ENCODE peak calls at places on chromosome 9, in seven cellular contexts. One of them, this sample, is unnamed. For H3K4me1 and H3K36me3, the result is how much of the 10 kb centered on the place peaks cover.

GRCh38 chr9:27033815-27034403 is 28.4 kb upstream of the LRRC19 start:
- DNase-seq in tibial artery: no peak
- DNase-seq in hepatocyte: peak
- DNase-seq in cardiac muscle cell: peak
- DNase-seq in GM23338: peak
- DNase-seq in breast epithelium: no peak
- DNase-seq in psoas muscle: peak
- DNase-seq in this sample: peak

GRCh38 chr9:99340281-99340680 is 118.2 kb downstream of the SEC61B start:
- DNase-seq in breast epithelium: no peak
- DNase-seq in hepatocyte: no peak
- DNase-seq in psoas muscle: no peak
- DNase-seq in cardiac muscle cell: no peak
- DNase-seq in tibial artery: no peak
- DNase-seq in GM23338: no peak
- DNase-seq in this sample: no peak

GRCh38 chr9:91426123-91426745 is 2.6 kb upstream of the NFIL3 start:
- DNase-seq in hepatocyte: peak
- DNase-seq in GM23338: peak
- DNase-seq in cardiac muscle cell: peak
- DNase-seq in psoas muscle: no peak
- DNase-seq in breast epithelium: no peak
- DNase-seq in tibial artery: no peak
- DNase-seq in this sample: no peak

GRCh38 chr9:110015759-110016158 is 192.2 kb downstream of the C9orf152 start:
- DNase-seq in cardiac muscle cell: peak
- DNase-seq in GM23338: no peak
- DNase-seq in psoas muscle: no peak
- DNase-seq in breast epithelium: no peak
- DNase-seq in hepatocyte: no peak
- DNase-seq in tibial artery: no peak
- DNase-seq in this sample: no peak

GRCh38 chr9:100442072-100442471 is 15.1 kb downstream of the MSANTD3 start:
- DNase-seq in GM23338: peak
- DNase-seq in hepatocyte: no peak
- DNase-seq in tibial artery: no peak
- DNase-seq in psoas muscle: no peak
- DNase-seq in breast epithelium: no peak
- DNase-seq in cardiac muscle cell: no peak
- DNase-seq in this sample: no peak

GRCh38 chr9:98784855-98785254 is 11.5 kb downstream of the ANKS6 start:
- DNase-seq in breast epithelium: no peak
- DNase-seq in psoas muscle: no peak
- DNase-seq in hepatocyte: no peak
- DNase-seq in GM23338: no peak
- DNase-seq in tibial artery: no peak
- DNase-seq in cardiac muscle cell: no peak
- DNase-seq in this sample: no peak

GRCh38 chr9:27059907-27060306 is 49.1 kb upstream of the TEK start:
- DNase-seq in hepatocyte: no peak
- DNase-seq in breast epithelium: no peak
- DNase-seq in cardiac muscle cell: peak
- DNase-seq in psoas muscle: no peak
- DNase-seq in tibial artery: no peak
- DNase-seq in GM23338: no peak
- DNase-seq in this sample: no peak

GRCh38 chr9:35763803-35764202 is 9.7 kb upstream of the MSMP start:
- DNase-seq in breast epithelium: no peak
- DNase-seq in GM23338: no peak
- DNase-seq in hepatocyte: no peak
- DNase-seq in tibial artery: no peak
- DNase-seq in psoas muscle: no peak
- DNase-seq in cardiac muscle cell: no peak
- DNase-seq in this sample: no peak

GRCh38 chr9:70962761-70963445 is 158.5 kb downstream of the TRPM3 start:
- DNase-seq in tibial artery: no peak
- DNase-seq in hepatocyte: no peak
- DNase-seq in cardiac muscle cell: peak
- DNase-seq in breast epithelium: no peak
- DNase-seq in GM23338: no peak
- DNase-seq in psoas muscle: no peak
- DNase-seq in this sample: no peak

GRCh38 chr9:118567861-118568260 is 801.4 kb downstream of the BRINP1 start:
- DNase-seq in tibial artery: no peak
- DNase-seq in breast epithelium: no peak
- DNase-seq in cardiac muscle cell: no peak
- DNase-seq in psoas muscle: no peak
- DNase-seq in GM23338: no peak
- DNase-seq in hepatocyte: no peak
- DNase-seq in this sample: no peak

GRCh38 chr9:108746864-108747263 is 108.9 kb downstream of the ACTL7B start:
- DNase-seq in GM23338: no peak
- DNase-seq in breast epithelium: no peak
- DNase-seq in cardiac muscle cell: peak
- DNase-seq in hepatocyte: no peak
- DNase-seq in tibial artery: no peak
- DNase-seq in psoas muscle: no peak
- DNase-seq in this sample: no peak

GRCh38 chr9:116656535-116656934 is 30.6 kb upstream of the TRIM32 start:
- DNase-seq in tibial artery: no peak
- DNase-seq in GM23338: no peak
- DNase-seq in breast epithelium: peak
- DNase-seq in cardiac muscle cell: no peak
- DNase-seq in hepatocyte: no peak
- DNase-seq in psoas muscle: no peak
- DNase-seq in this sample: no peak

GRCh38 chr9:98178874-98179850 is 13.3 kb downstream of the CORO2A start:
- DNase-seq in tibial artery: no peak
- DNase-seq in GM23338: no peak
- DNase-seq in psoas muscle: no peak
- DNase-seq in cardiac muscle cell: no peak
- DNase-seq in hepatocyte: no peak
- DNase-seq in breast epithelium: no peak
- DNase-seq in this sample: no peak

GRCh38 chr9:74570879-74571512 is 73.9 kb downstream of the RORB start:
- DNase-seq in tibial artery: no peak
- DNase-seq in psoas muscle: no peak
- DNase-seq in hepatocyte: peak
- DNase-seq in breast epithelium: no peak
- DNase-seq in cardiac muscle cell: peak
- DNase-seq in GM23338: peak
- DNase-seq in this sample: peak

GRCh38 chr9:82975176-82975575 is 87.8 kb downstream of the RASEF start:
- DNase-seq in cardiac muscle cell: no peak
- DNase-seq in GM23338: no peak
- DNase-seq in tibial artery: no peak
- DNase-seq in breast epithelium: no peak
- DNase-seq in hepatocyte: no peak
- DNase-seq in psoas muscle: no peak
- DNase-seq in this sample: no peak

GRCh38 chr9:16985559-16986348 is 115.3 kb upstream of the BNC2 start:
- DNase-seq in cardiac muscle cell: peak
- DNase-seq in hepatocyte: no peak
- DNase-seq in tibial artery: peak
- DNase-seq in GM23338: peak
- DNase-seq in psoas muscle: peak
- DNase-seq in breast epithelium: no peak
- DNase-seq in this sample: no peak

GRCh38 chr9:116726606-116727005 is 39.5 kb downstream of the TRIM32 start:
- DNase-seq in hepatocyte: no peak
- DNase-seq in breast epithelium: no peak
- DNase-seq in GM23338: no peak
- DNase-seq in cardiac muscle cell: no peak
- DNase-seq in tibial artery: no peak
- DNase-seq in psoas muscle: no peak
- DNase-seq in this sample: no peak

GRCh38 chr9:69945671-69946141 is 97.9 kb upstream of the MAMDC2 start:
- DNase-seq in hepatocyte: peak
- DNase-seq in tibial artery: peak
- DNase-seq in cardiac muscle cell: peak
- DNase-seq in psoas muscle: peak
- DNase-seq in GM23338: no peak
- DNase-seq in breast epithelium: no peak
- DNase-seq in this sample: no peak

GRCh38 chr9:38062498-38063362 is 6.3 kb downstream of the SHB start:
- DNase-seq in breast epithelium: no peak
- DNase-seq in GM23338: no peak
- DNase-seq in psoas muscle: no peak
- DNase-seq in tibial artery: no peak
- DNase-seq in cardiac muscle cell: peak
- DNase-seq in hepatocyte: peak
- DNase-seq in this sample: no peak

DNA sequence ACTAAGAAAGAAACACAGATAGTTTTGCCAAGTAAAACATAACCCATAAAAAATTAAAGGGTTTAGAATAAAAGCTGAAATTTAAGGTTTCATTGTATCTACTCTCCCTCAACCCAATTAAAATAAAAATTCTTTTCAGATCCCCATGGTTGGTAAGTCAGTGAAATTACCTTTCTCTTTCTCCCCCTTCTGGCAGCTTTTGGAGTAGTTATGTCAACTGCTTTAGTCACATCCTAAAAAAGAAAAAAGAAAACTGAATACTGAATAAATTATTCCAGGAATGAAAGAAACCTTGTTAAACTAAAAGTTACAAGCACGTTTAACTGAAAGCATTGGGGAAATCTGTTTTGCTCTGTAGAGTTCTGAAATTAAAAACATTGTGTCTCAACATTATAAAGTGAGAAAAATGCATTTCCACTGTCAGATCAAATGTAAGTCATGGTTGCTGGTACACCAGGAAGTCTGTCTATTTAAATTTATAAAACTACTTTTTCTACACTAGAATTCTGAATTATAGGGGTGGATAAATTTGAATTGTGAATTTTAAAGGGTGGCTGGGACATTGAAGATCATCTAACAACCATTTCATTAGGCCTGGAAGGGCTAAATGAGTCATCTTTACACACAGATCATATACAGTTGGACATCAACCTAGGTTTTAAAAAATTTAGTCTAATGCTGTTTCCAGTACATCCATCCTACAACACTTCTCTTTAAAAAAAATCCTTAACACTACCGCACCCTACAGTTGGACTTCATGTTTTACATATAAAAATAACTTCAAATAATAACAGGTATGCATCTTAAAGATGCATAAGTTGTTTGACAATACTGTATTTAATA is 24.7 kb downstream of the PSIP1 start:
- DNase-seq in hepatocyte: peak
- DNase-seq in breast epithelium: no peak
- DNase-seq in psoas muscle: no peak
- DNase-seq in GM23338: peak
- DNase-seq in tibial artery: no peak
- DNase-seq in cardiac muscle cell: peak
- DNase-seq in this sample: no peak
- TF ChIP-seq CTCF in hepatocyte: peak
- TF ChIP-seq CTCF in breast epithelium: peak
- TF ChIP-seq CTCF in psoas muscle: peak
- TF ChIP-seq CTCF in GM23338: peak
- TF ChIP-seq CTCF in tibial artery: peak
- TF ChIP-seq CTCF in cardiac muscle cell: peak
- TF ChIP-seq CTCF in this sample: peak

DNA sequence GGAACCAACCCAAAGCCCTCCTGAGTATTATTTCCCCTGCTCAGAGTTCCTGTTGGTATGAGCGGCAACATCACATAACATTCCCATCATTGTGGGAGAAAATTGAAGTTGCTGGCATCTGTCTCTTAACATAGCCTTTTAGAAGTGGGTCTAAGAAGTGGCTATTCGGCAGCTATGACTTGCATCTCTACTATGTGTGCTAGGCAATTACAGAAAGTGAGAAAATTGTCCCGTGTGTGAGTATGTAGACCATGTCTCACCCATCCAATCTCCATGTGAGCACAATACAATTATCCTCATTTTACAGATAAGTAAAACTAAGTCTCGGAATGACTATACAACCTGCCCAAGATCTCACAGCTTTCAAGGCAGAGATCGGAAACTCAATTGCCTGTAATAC is 239.4 kb upstream of the ZNF462 start:
- DNase-seq in GM23338: no peak
- DNase-seq in tibial artery: no peak
- DNase-seq in psoas muscle: no peak
- DNase-seq in hepatocyte: no peak
- DNase-seq in cardiac muscle cell: no peak
- DNase-seq in breast epithelium: no peak
- DNase-seq in this sample: no peak
- H3K4me1 ChIP-seq in GM23338: under half
- H3K4me1 ChIP-seq in tibial artery: under half
- H3K4me1 ChIP-seq in psoas muscle: under half
- H3K4me1 ChIP-seq in hepatocyte: under half
- H3K4me1 ChIP-seq in cardiac muscle cell: under half
- H3K4me1 ChIP-seq in breast epithelium: under half
- H3K4me1 ChIP-seq in this sample: under half

DNA sequence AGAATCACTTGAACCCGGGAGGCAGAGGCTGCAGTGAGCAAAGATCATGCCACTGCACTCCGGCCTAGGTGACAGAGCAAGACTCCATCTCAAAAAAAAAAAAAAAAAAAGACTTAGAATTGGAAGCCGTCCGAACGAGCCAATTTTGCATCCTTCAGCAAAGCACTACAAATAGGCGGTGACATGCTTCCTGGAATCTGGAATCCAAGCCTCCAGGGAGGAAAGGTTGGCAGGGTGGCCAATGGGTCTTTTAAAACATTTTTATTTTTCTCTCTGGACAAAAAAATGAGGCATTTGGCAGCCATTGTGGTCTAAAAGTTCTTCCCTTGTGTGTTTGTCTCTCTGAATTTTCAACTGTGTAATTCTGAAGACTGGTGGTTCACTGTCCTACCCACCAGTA is 26.4 kb downstream of the GGTA1 start:
- DNase-seq in GM23338: no peak
- DNase-seq in tibial artery: peak
- DNase-seq in hepatocyte: no peak
- DNase-seq in psoas muscle: no peak
- DNase-seq in breast epithelium: peak
- DNase-seq in cardiac muscle cell: no peak
- DNase-seq in this sample: no peak
- H3K36me3 ChIP-seq in GM23338: under half
- H3K36me3 ChIP-seq in tibial artery: under half
- H3K36me3 ChIP-seq in hepatocyte: under half
- H3K36me3 ChIP-seq in psoas muscle: under half
- H3K36me3 ChIP-seq in breast epithelium: under half
- H3K36me3 ChIP-seq in cardiac muscle cell: under half
- H3K36me3 ChIP-seq in this sample: under half

DNA sequence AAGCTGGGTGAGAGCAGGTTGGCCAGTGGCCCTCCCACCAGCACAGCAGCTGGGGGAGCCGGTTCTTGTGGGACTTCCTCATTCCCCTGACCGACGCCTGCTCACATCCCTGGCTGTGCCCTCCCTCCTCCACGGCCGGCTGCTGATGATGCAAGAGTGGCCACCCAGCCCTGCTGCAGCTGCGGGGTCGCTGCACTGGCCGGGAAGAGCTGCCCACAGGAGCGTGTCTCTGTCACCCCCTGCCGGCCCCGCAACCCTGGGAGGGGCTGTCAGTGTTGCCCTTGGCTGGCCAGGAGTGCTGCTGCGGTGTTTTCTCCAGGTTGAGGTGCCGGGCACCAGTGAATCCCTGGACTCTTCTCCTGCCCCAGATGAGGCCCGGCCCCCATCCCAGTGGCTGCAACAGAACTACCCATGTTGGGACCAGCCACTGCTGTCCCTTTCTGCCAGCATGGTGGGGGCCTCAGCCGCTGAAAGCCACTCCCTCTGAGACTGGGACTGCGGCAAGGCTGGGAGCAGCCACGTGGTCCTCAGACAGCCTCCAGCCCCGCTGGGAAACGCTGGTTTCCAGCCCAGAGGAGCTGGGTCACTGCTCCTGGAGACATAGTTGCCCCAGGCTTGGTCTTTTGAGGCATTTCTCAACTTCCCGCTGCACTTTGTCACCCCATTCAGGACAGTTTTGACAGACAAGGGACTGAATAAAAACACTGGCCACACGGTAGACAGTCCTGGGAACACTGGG is 739 bp downstream of the CARD9 start:
- DNase-seq in GM23338: no peak
- DNase-seq in tibial artery: no peak
- DNase-seq in breast epithelium: peak
- DNase-seq in cardiac muscle cell: peak
- DNase-seq in psoas muscle: peak
- DNase-seq in hepatocyte: peak
- DNase-seq in this sample: peak
- TF ChIP-seq CTCF in GM23338: no peak
- TF ChIP-seq CTCF in tibial artery: no peak
- TF ChIP-seq CTCF in breast epithelium: no peak
- TF ChIP-seq CTCF in cardiac muscle cell: peak
- TF ChIP-seq CTCF in psoas muscle: no peak
- TF ChIP-seq CTCF in hepatocyte: peak
- TF ChIP-seq CTCF in this sample: peak